ENCODE peak calls at places on chromosomes 3 and 15, in six cellular contexts. One of them, this sample, is unnamed.

GRCh38 chr3:120636790-120637401 is 40.8 kb downstream of the NDUFB4 start:
- DNase-seq in stimulated activated naive B cell treated with anti-CD40 and anti-IgM and Interleukin-4, amounts not matched to agents 10 μg/mL and 1 μg/mL and 100 μg/mL, for 72 hours: no peak
- DNase-seq in mammary epithelial cell: no peak
- DNase-seq in stimulated activated CD8-positive, alpha-beta memory T cell treated with anti-CD3 and anti-CD28 coated beads, Interleukin-4, amount 100 ng/mL, for 24 hours: no peak
- DNase-seq in glutamatergic neuron: no peak
- DNase-seq in body of pancreas: no peak
- DNase-seq in this sample: no peak

GRCh38 chr3:126015075-126015474 is 46.1 kb downstream of the ROPN1B start:
- DNase-seq in mammary epithelial cell: no peak
- DNase-seq in stimulated activated naive B cell treated with anti-CD40 and anti-IgM and Interleukin-4, amounts not matched to agents 10 μg/mL and 1 μg/mL and 100 μg/mL, for 72 hours: no peak
- DNase-seq in stimulated activated CD8-positive, alpha-beta memory T cell treated with anti-CD3 and anti-CD28 coated beads, Interleukin-4, amount 100 ng/mL, for 24 hours: no peak
- DNase-seq in body of pancreas: no peak
- DNase-seq in glutamatergic neuron: no peak
- DNase-seq in this sample: no peak

GRCh38 chr3:149267565-149267964 is 45.9 kb upstream of the CP start:
- DNase-seq in mammary epithelial cell: no peak
- DNase-seq in body of pancreas: no peak
- DNase-seq in stimulated activated CD8-positive, alpha-beta memory T cell treated with anti-CD3 and anti-CD28 coated beads, Interleukin-4, amount 100 ng/mL, for 24 hours: no peak
- DNase-seq in glutamatergic neuron: no peak
- DNase-seq in stimulated activated naive B cell treated with anti-CD40 and anti-IgM and Interleukin-4, amounts not matched to agents 10 μg/mL and 1 μg/mL and 100 μg/mL, for 72 hours: no peak
- DNase-seq in this sample: no peak

GRCh38 chr3:197499427-197499826 is 56.3 kb downstream of the BDH1 start:
- DNase-seq in glutamatergic neuron: no peak
- DNase-seq in mammary epithelial cell: peak
- DNase-seq in stimulated activated CD8-positive, alpha-beta memory T cell treated with anti-CD3 and anti-CD28 coated beads, Interleukin-4, amount 100 ng/mL, for 24 hours: no peak
- DNase-seq in stimulated activated naive B cell treated with anti-CD40 and anti-IgM and Interleukin-4, amounts not matched to agents 10 μg/mL and 1 μg/mL and 100 μg/mL, for 72 hours: no peak
- DNase-seq in body of pancreas: no peak
- DNase-seq in this sample: no peak

GRCh38 chr3:134854285-134854684 is 59.2 kb downstream of the EPHB1 start:
- DNase-seq in mammary epithelial cell: no peak
- DNase-seq in stimulated activated naive B cell treated with anti-CD40 and anti-IgM and Interleukin-4, amounts not matched to agents 10 μg/mL and 1 μg/mL and 100 μg/mL, for 72 hours: no peak
- DNase-seq in stimulated activated CD8-positive, alpha-beta memory T cell treated with anti-CD3 and anti-CD28 coated beads, Interleukin-4, amount 100 ng/mL, for 24 hours: no peak
- DNase-seq in glutamatergic neuron: no peak
- DNase-seq in body of pancreas: no peak
- DNase-seq in this sample: no peak

GRCh38 chr3:69739204-69740102 is at the start of gene MITF:
- DNase-seq in glutamatergic neuron: peak
- DNase-seq in stimulated activated CD8-positive, alpha-beta memory T cell treated with anti-CD3 and anti-CD28 coated beads, Interleukin-4, amount 100 ng/mL, for 24 hours: peak
- DNase-seq in stimulated activated naive B cell treated with anti-CD40 and anti-IgM and Interleukin-4, amounts not matched to agents 10 μg/mL and 1 μg/mL and 100 μg/mL, for 72 hours: peak
- DNase-seq in body of pancreas: peak
- DNase-seq in mammary epithelial cell: peak
- DNase-seq in this sample: peak

GRCh38 chr3:124860599-124860998 is 26.6 kb downstream of the ITGB5 start:
- DNase-seq in body of pancreas: peak
- DNase-seq in glutamatergic neuron: no peak
- DNase-seq in stimulated activated naive B cell treated with anti-CD40 and anti-IgM and Interleukin-4, amounts not matched to agents 10 μg/mL and 1 μg/mL and 100 μg/mL, for 72 hours: no peak
- DNase-seq in mammary epithelial cell: peak
- DNase-seq in stimulated activated CD8-positive, alpha-beta memory T cell treated with anti-CD3 and anti-CD28 coated beads, Interleukin-4, amount 100 ng/mL, for 24 hours: no peak
- DNase-seq in this sample: no peak

GRCh38 chr15:53437985-53438841 is 321.2 kb downstream of the WDR72 start:
- DNase-seq in body of pancreas: no peak
- DNase-seq in mammary epithelial cell: no peak
- DNase-seq in stimulated activated CD8-positive, alpha-beta memory T cell treated with anti-CD3 and anti-CD28 coated beads, Interleukin-4, amount 100 ng/mL, for 24 hours: no peak
- DNase-seq in stimulated activated naive B cell treated with anti-CD40 and anti-IgM and Interleukin-4, amounts not matched to agents 10 μg/mL and 1 μg/mL and 100 μg/mL, for 72 hours: no peak
- DNase-seq in glutamatergic neuron: no peak
- DNase-seq in this sample: no peak

GRCh38 chr15:36856339-36856973 is 243.9 kb downstream of the MEIS2 start:
- DNase-seq in stimulated activated naive B cell treated with anti-CD40 and anti-IgM and Interleukin-4, amounts not matched to agents 10 μg/mL and 1 μg/mL and 100 μg/mL, for 72 hours: no peak
- DNase-seq in glutamatergic neuron: no peak
- DNase-seq in stimulated activated CD8-positive, alpha-beta memory T cell treated with anti-CD3 and anti-CD28 coated beads, Interleukin-4, amount 100 ng/mL, for 24 hours: no peak
- DNase-seq in body of pancreas: no peak
- DNase-seq in mammary epithelial cell: no peak
- DNase-seq in this sample: no peak

GRCh38 chr3:61877359-61877770 is 316.0 kb downstream of the PTPRG start:
- DNase-seq in body of pancreas: no peak
- DNase-seq in mammary epithelial cell: no peak
- DNase-seq in stimulated activated naive B cell treated with anti-CD40 and anti-IgM and Interleukin-4, amounts not matched to agents 10 μg/mL and 1 μg/mL and 100 μg/mL, for 72 hours: no peak
- DNase-seq in glutamatergic neuron: no peak
- DNase-seq in stimulated activated CD8-positive, alpha-beta memory T cell treated with anti-CD3 and anti-CD28 coated beads, Interleukin-4, amount 100 ng/mL, for 24 hours: no peak
- DNase-seq in this sample: no peak

GRCh38 chr15:64997911-64998310 is 8.2 kb upstream of the SPG21 start:
- DNase-seq in mammary epithelial cell: no peak
- DNase-seq in glutamatergic neuron: no peak
- DNase-seq in stimulated activated naive B cell treated with anti-CD40 and anti-IgM and Interleukin-4, amounts not matched to agents 10 μg/mL and 1 μg/mL and 100 μg/mL, for 72 hours: no peak
- DNase-seq in stimulated activated CD8-positive, alpha-beta memory T cell treated with anti-CD3 and anti-CD28 coated beads, Interleukin-4, amount 100 ng/mL, for 24 hours: no peak
- DNase-seq in body of pancreas: no peak
- DNase-seq in this sample: no peak

GRCh38 chr3:105868450-105868744 is 415 bp downstream of the CBLB start:
- DNase-seq in mammary epithelial cell: no peak
- DNase-seq in stimulated activated CD8-positive, alpha-beta memory T cell treated with anti-CD3 and anti-CD28 coated beads, Interleukin-4, amount 100 ng/mL, for 24 hours: peak
- DNase-seq in stimulated activated naive B cell treated with anti-CD40 and anti-IgM and Interleukin-4, amounts not matched to agents 10 μg/mL and 1 μg/mL and 100 μg/mL, for 72 hours: no peak
- DNase-seq in glutamatergic neuron: peak
- DNase-seq in body of pancreas: peak
- DNase-seq in this sample: peak

GRCh38 chr15:99565031-99565280 is 828 bp upstream of the MEF2A start:
- DNase-seq in stimulated activated naive B cell treated with anti-CD40 and anti-IgM and Interleukin-4, amounts not matched to agents 10 μg/mL and 1 μg/mL and 100 μg/mL, for 72 hours: no peak
- DNase-seq in stimulated activated CD8-positive, alpha-beta memory T cell treated with anti-CD3 and anti-CD28 coated beads, Interleukin-4, amount 100 ng/mL, for 24 hours: no peak
- DNase-seq in body of pancreas: no peak
- DNase-seq in glutamatergic neuron: no peak
- DNase-seq in mammary epithelial cell: no peak
- DNase-seq in this sample: no peak

GRCh38 chr3:32374788-32375595 is 16.7 kb upstream of the CMTM7 start:
- DNase-seq in stimulated activated naive B cell treated with anti-CD40 and anti-IgM and Interleukin-4, amounts not matched to agents 10 μg/mL and 1 μg/mL and 100 μg/mL, for 72 hours: peak
- DNase-seq in body of pancreas: peak
- DNase-seq in mammary epithelial cell: peak
- DNase-seq in glutamatergic neuron: no peak
- DNase-seq in stimulated activated CD8-positive, alpha-beta memory T cell treated with anti-CD3 and anti-CD28 coated beads, Interleukin-4, amount 100 ng/mL, for 24 hours: no peak
- DNase-seq in this sample: no peak

GRCh38 chr3:25300141-25300540 is 127.9 kb upstream of the RARB start:
- DNase-seq in mammary epithelial cell: no peak
- DNase-seq in glutamatergic neuron: no peak
- DNase-seq in stimulated activated naive B cell treated with anti-CD40 and anti-IgM and Interleukin-4, amounts not matched to agents 10 μg/mL and 1 μg/mL and 100 μg/mL, for 72 hours: no peak
- DNase-seq in body of pancreas: no peak
- DNase-seq in stimulated activated CD8-positive, alpha-beta memory T cell treated with anti-CD3 and anti-CD28 coated beads, Interleukin-4, amount 100 ng/mL, for 24 hours: no peak
- DNase-seq in this sample: no peak

GRCh38 chr3:147775816-147776530 is 366.8 kb downstream of the ZIC1 start:
- DNase-seq in body of pancreas: no peak
- DNase-seq in glutamatergic neuron: no peak
- DNase-seq in mammary epithelial cell: no peak
- DNase-seq in stimulated activated naive B cell treated with anti-CD40 and anti-IgM and Interleukin-4, amounts not matched to agents 10 μg/mL and 1 μg/mL and 100 μg/mL, for 72 hours: no peak
- DNase-seq in stimulated activated CD8-positive, alpha-beta memory T cell treated with anti-CD3 and anti-CD28 coated beads, Interleukin-4, amount 100 ng/mL, for 24 hours: no peak
- DNase-seq in this sample: no peak

GRCh38 chr3:18389108-18389733 is 35.9 kb downstream of the SATB1 start:
- DNase-seq in mammary epithelial cell: peak
- DNase-seq in body of pancreas: no peak
- DNase-seq in stimulated activated CD8-positive, alpha-beta memory T cell treated with anti-CD3 and anti-CD28 coated beads, Interleukin-4, amount 100 ng/mL, for 24 hours: no peak
- DNase-seq in stimulated activated naive B cell treated with anti-CD40 and anti-IgM and Interleukin-4, amounts not matched to agents 10 μg/mL and 1 μg/mL and 100 μg/mL, for 72 hours: no peak
- DNase-seq in glutamatergic neuron: no peak
- DNase-seq in this sample: peak

GRCh38 chr3:139627759-139628158 is 50.0 kb downstream of the NMNAT3 start:
- DNase-seq in body of pancreas: no peak
- DNase-seq in mammary epithelial cell: no peak
- DNase-seq in stimulated activated CD8-positive, alpha-beta memory T cell treated with anti-CD3 and anti-CD28 coated beads, Interleukin-4, amount 100 ng/mL, for 24 hours: no peak
- DNase-seq in stimulated activated naive B cell treated with anti-CD40 and anti-IgM and Interleukin-4, amounts not matched to agents 10 μg/mL and 1 μg/mL and 100 μg/mL, for 72 hours: no peak
- DNase-seq in glutamatergic neuron: no peak
- DNase-seq in this sample: no peak

This sample was measured in HL-60.